ENCODE peak calls at places on chromosomes 6 and 20, in ten cellular contexts. C, B, Q, D, L, S, U, V, K and E are unnamed samples.

GRCh38 chr6:44289726-44290125 is 19.5 kb downstream of the TMEM151B start:
- DNase-seq in C (no peak), B (no peak), Q (no peak), D (no peak), L (no peak), S (no peak), U (no peak), V (no peak), K (no peak), E (no peak)

GRCh38 chr6:128605961-128606360 is 85.6 kb upstream of the PTPRK start:
- DNase-seq in C (peak; percentile 24), B (no peak), Q (no peak), D (no peak), L (no peak), S (no peak), U (no peak), V (no peak), K (no peak), E (no peak)

GRCh38 chr20:51422912-51423667 is 119.4 kb downstream of the NFATC2 start:
- DNase-seq in C (no peak), B (no peak), Q (no peak), D (no peak), L (no peak), S (no peak), U (no peak), V (no peak), K (no peak), E (no peak)

GRCh38 chr6:167576050-167576741 is 250.5 kb upstream of the AFDN start:
- DNase-seq in C (no peak), B (no peak), Q (peak; percentile 12), D (no peak), L (no peak), S (no peak), U (no peak), V (no peak), K (no peak), E (no peak)

GRCh38 chr20:59322813-59323469 is 22.5 kb downstream of the EDN3 start:
- DNase-seq in C (no peak), B (no peak), Q (no peak), D (no peak), L (no peak), S (no peak), U (no peak), V (peak; percentile 27), K (no peak), E (no peak)

GRCh38 chr6:32393660-32394420 is 13.1 kb downstream of the BTNL2 start:
- DNase-seq in C (peak; percentile 4), B (peak; percentile 45), Q (no peak), D (no peak), L (peak; percentile 18), S (no peak), U (no peak), V (no peak), K (no peak), E (peak; percentile 96)

GRCh38 chr6:3516094-3516493 is 59.2 kb upstream of the SLC22A23 start:
- DNase-seq in C (peak; percentile 41), B (no peak), Q (no peak), D (no peak), L (peak; percentile 32), S (no peak), U (no peak), V (no peak), K (no peak), E (no peak)

GRCh38 chr6:80174931-80175572 is 68.6 kb downstream of the BCKDHB start:
- DNase-seq in C (peak; percentile 84), B (no peak), Q (no peak), D (no peak), L (peak; percentile 49), S (no peak), U (no peak), V (no peak), K (no peak), E (no peak)

GRCh38 chr6:145813285-145814034 is 1.1 kb downstream of the FBXO30 start:
- DNase-seq in C (peak; percentile 74), B (peak; percentile 8), Q (no peak), D (no peak), L (peak; percentile 56), S (no peak), U (no peak), V (no peak), K (peak; percentile 21), E (peak; percentile 72)

GRCh38 chr6:156949376-156949775 is 172.2 kb downstream of the ARID1B start:
- DNase-seq in C (peak; percentile 67), B (no peak), Q (no peak), D (no peak), L (peak; percentile 28), S (no peak), U (no peak), V (no peak), K (no peak), E (peak; percentile 60)

GRCh38 chr6:35708585-35708984 is 19.9 kb upstream of the FKBP5 start:
- DNase-seq in C (no peak), B (no peak), Q (no peak), D (no peak), L (no peak), S (no peak), U (no peak), V (no peak), K (no peak), E (no peak)

GRCh38 chr6:166624275-166624674 is 2.8 kb downstream of the RPS6KA2 start:
- DNase-seq in C (peak; percentile 91), B (no peak), Q (no peak), D (no peak), L (no peak), S (no peak), U (no peak), V (no peak), K (peak; percentile 83), E (peak; percentile 48)

GRCh38 chr20:56032251-56032650 is 26.9 kb upstream of the CBLN4 start:
- DNase-seq in C (peak; percentile 2), B (no peak), Q (no peak), D (no peak), L (no peak), S (no peak), U (no peak), V (no peak), K (no peak), E (peak; percentile 2)

GRCh38 chr20:45174434-45175364 is at the start of gene PI3:
- DNase-seq in C (peak; percentile 76), B (no peak), Q (peak; percentile 78), D (no peak), L (peak; percentile 42), S (no peak), U (no peak), V (no peak), K (no peak), E (no peak)

GRCh38 chr6:15926256-15926655 is 202.6 kb upstream of the MYLIP start:
- DNase-seq in C (no peak), B (no peak), Q (no peak), D (no peak), L (no peak), S (no peak), U (no peak), V (no peak), K (no peak), E (no peak)

GRCh38 chr6:1553562-1554088 is 56.1 kb upstream of the FOXC1 start:
- DNase-seq in C (no peak), B (no peak), Q (no peak), D (no peak), L (no peak), S (no peak), U (no peak), V (no peak), K (no peak), E (no peak)

GRCh38 chr6:28866342-28867077 is 57.3 kb downstream of the TRIM27 start:
- DNase-seq in C (peak; percentile 42), B (no peak), Q (peak; percentile 78), D (peak; percentile 50), L (peak; percentile 53), S (peak; percentile 6), U (peak; percentile 62), V (peak; percentile 88), K (peak; percentile 69), E (peak; percentile 75)

GRCh38 chr6:28312939-28313338 is 23.0 kb downstream of the ZSCAN31 start:
- DNase-seq in C (no peak), B (no peak), Q (no peak), D (no peak), L (no peak), S (no peak), U (no peak), V (no peak), K (no peak), E (no peak)

GRCh38 chr6:91105532-91105931 is 518.7 kb upstream of the MAP3K7 start:
- DNase-seq in C (no peak), B (no peak), Q (no peak), D (no peak), L (no peak), S (no peak), U (no peak), V (no peak), K (no peak), E (no peak)

GRCh38 chr6:21885532-21886089 is 292.1 kb downstream of the SOX4 start:
- DNase-seq in C (peak; percentile 88), B (no peak), Q (peak; percentile 28), D (no peak), L (no peak), S (no peak), U (peak; percentile 48), V (peak; percentile 82), K (peak; percentile 88), E (peak; percentile 82)

GRCh38 chr20:48685300-48685699 is 142.5 kb downstream of the PREX1 start:
- DNase-seq in C (no peak), B (no peak), Q (no peak), D (no peak), L (no peak), S (no peak), U (no peak), V (peak; percentile 48), K (peak; percentile 44), E (no peak)

GRCh38 chr6:125773387-125774341 is 17.1 kb upstream of the NCOA7 start:
- DNase-seq in C (peak; percentile 54), B (no peak), Q (no peak), D (no peak), L (no peak), S (no peak), U (no peak), V (no peak), K (peak; percentile 96), E (no peak)

GRCh38 chr6:72464246-72464645 is 157.6 kb upstream of the KCNQ5 start:
- DNase-seq in C (no peak), B (no peak), Q (no peak), D (no peak), L (peak; percentile 34), S (no peak), U (no peak), V (no peak), K (no peak), E (no peak)